ENCODE peak calls at places on chromosomes 3 and 15, in ten cellular contexts. J is heart left ventricle, O is transverse colon, P is body of pancreas, L is Peyer's patch, X is ovary, D is esophagus squamous epithelium, Q is tibial nerve, I is upper lobe of left lung, S is HCT116. T is an unnamed sample.

GRCh38 chr3:148958681-148959080 is 32.7 kb upstream of the GYG1 start:
- DNase-seq in J (no peak), O (no peak), P (no peak), L (no peak), X (no peak), D (no peak), Q (no peak), I (no peak), S (no peak), T (no peak)

GRCh38 chr3:83622526-83622925 is 1336.3 kb upstream of the CADM2 start:
- DNase-seq in J (no peak), O (no peak), P (no peak), L (no peak), X (no peak), D (no peak), Q (no peak), I (no peak), S (no peak), T (no peak)

GRCh38 chr15:45829336-45830153 is 194.7 kb downstream of the SQOR start:
- DNase-seq in J (no peak), O (peak; percentile 46), P (peak; percentile 81), L (peak; percentile 52), X (no peak), D (no peak), Q (no peak), I (no peak), S (no peak), T (no peak)

GRCh38 chr15:38996111-38996541 is 431.5 kb upstream of the RASGRP1 start:
- DNase-seq in J (no peak), O (no peak), P (peak; percentile 14), L (no peak), X (no peak), D (no peak), Q (no peak), I (no peak), S (no peak), T (no peak)

GRCh38 chr15:85722789-85723188 is 71.9 kb downstream of the KLHL25 start:
- DNase-seq in J (no peak), O (no peak), P (no peak), L (no peak), X (no peak), D (no peak), Q (no peak), I (no peak), S (no peak), T (no peak)

GRCh38 chr3:182837855-182838454 is 44.7 kb downstream of the ATP11B start:
- DNase-seq in J (no peak), O (no peak), P (no peak), L (no peak), X (no peak), D (no peak), Q (no peak), I (no peak), S (no peak), T (no peak)

GRCh38 chr3:14866627-14867026 is 47.9 kb downstream of the FGD5 start:
- DNase-seq in J (no peak), O (no peak), P (no peak), L (no peak), X (no peak), D (no peak), Q (no peak), I (no peak), S (no peak), T (no peak)

GRCh38 chr15:72855791-72856190 is 72.2 kb upstream of the ADPGK start:
- DNase-seq in J (no peak), O (no peak), P (no peak), L (no peak), X (no peak), D (no peak), Q (no peak), I (no peak), S (no peak), T (no peak)

GRCh38 chr3:179455954-179456353 is 4.7 kb upstream of the GNB4 start:
- DNase-seq in J (no peak), O (no peak), P (no peak), L (no peak), X (no peak), D (no peak), Q (no peak), I (no peak), S (no peak), T (no peak)

GRCh38 chr3:170076715-170077238 is 39.0 kb downstream of the GPR160 start:
- DNase-seq in J (no peak), O (no peak), P (no peak), L (no peak), X (no peak), D (no peak), Q (no peak), I (no peak), S (no peak), T (no peak)

GRCh38 chr15:33107950-33108349 is 86.6 kb downstream of the FMN1 start:
- DNase-seq in J (no peak), O (no peak), P (no peak), L (no peak), X (no peak), D (no peak), Q (no peak), I (no peak), S (no peak), T (no peak)

GRCh38 chr15:33108518-33108917 is 86.0 kb downstream of the FMN1 start:
- DNase-seq in J (no peak), O (no peak), P (no peak), L (no peak), X (no peak), D (no peak), Q (no peak), I (no peak), S (no peak), T (no peak)

GRCh38 chr15:33112541-33113105 is 81.9 kb downstream of the FMN1 start:
- DNase-seq in J (no peak), O (no peak), P (no peak), L (no peak), X (no peak), D (no peak), Q (no peak), I (no peak), S (no peak), T (no peak)

GRCh38 chr15:33111051-33111451 is 83.5 kb downstream of the FMN1 start:
- DNase-seq in J (no peak), O (no peak), P (no peak), L (no peak), X (no peak), D (no peak), Q (no peak), I (no peak), S (no peak), T (no peak)

GRCh38 chr15:33109345-33109744 is 85.2 kb downstream of the FMN1 start:
- DNase-seq in J (no peak), O (no peak), P (no peak), L (no peak), X (no peak), D (no peak), Q (no peak), I (no peak), S (no peak), T (no peak)
- TF ChIP-seq POLR2A in J (no peak), O (no peak), P (no peak), L (no peak), X (no peak), D (no peak), Q (no peak), I (no peak), S (no peak), T (no peak)

GRCh38 chr3:172151610-172152293 is 112.4 kb downstream of the FNDC3B start:
- DNase-seq in J (no peak), O (no peak), P (no peak), L (no peak), X (no peak), D (no peak), Q (no peak), I (no peak), S (no peak), T (no peak)

GRCh38 chr3:172148702-172149565 is 109.6 kb downstream of the FNDC3B start:
- DNase-seq in J (no peak), O (no peak), P (no peak), L (no peak), X (no peak), D (no peak), Q (no peak), I (no peak), S (no peak), T (no peak)

GRCh38 chr3:172148269-172148668 is 108.9 kb downstream of the FNDC3B start:
- DNase-seq in J (no peak), O (no peak), P (no peak), L (no peak), X (no peak), D (no peak), Q (no peak), I (no peak), S (no peak), T (no peak)

GRCh38 chr3:172150896-172151295 is 111.5 kb downstream of the FNDC3B start:
- DNase-seq in J (no peak), O (no peak), P (no peak), L (no peak), X (no peak), D (no peak), Q (no peak), I (no peak), S (no peak), T (no peak)

GRCh38 chr3:172150268-172150667 is 110.9 kb downstream of the FNDC3B start:
- DNase-seq in J (no peak), O (no peak), P (no peak), L (no peak), X (no peak), D (no peak), Q (no peak), I (no peak), S (no peak), T (no peak)
- TF ChIP-seq POLR2A in J (no peak), O (no peak), P (no peak), L (no peak), X (no peak), D (no peak), Q (no peak), I (no peak), S (no peak), T (no peak)

GRCh38 chr3:49723631-49724551 is at the start of gene GMPPB:
- DNase-seq in J (peak; percentile 99), O (peak; percentile 98), P (peak; percentile 98), L (peak; percentile 99), X (peak; percentile 96), D (peak; percentile 73), Q (peak; percentile 94), I (peak; percentile 99), S (peak; percentile 92), T (peak; percentile 95)
- TF ChIP-seq POLR2A in J (no peak), O (peak; percentile 91), P (peak; percentile 81), L (peak; percentile 80), X (peak; percentile 73), D (no peak), Q (peak; percentile 9), I (peak; percentile 39), S (peak; percentile 39), T (no peak)

GRCh38 chr3:47414161-47414564 is 33.3 kb downstream of the PTPN23 start:
- DNase-seq in J (no peak), O (no peak), P (no peak), L (no peak), X (no peak), D (no peak), Q (no peak), I (no peak), S (no peak), T (no peak)
- TF ChIP-seq POLR2A in J (no peak), O (no peak), P (no peak), L (no peak), X (no peak), D (no peak), Q (no peak), I (no peak), S (no peak), T (no peak)

T was measured in lower leg skin.